ENCODE peak calls at places on chromosomes 4 and X, in six cellular contexts. One of them, this sample, is unnamed.
A peak's percentile ranks its signal among the peaks of the same experiment; 100 is the strongest.

GRCh38 chrX:108361316-108361715 is 76.9 kb downstream of the COL4A6 start:
- DNase-seq in fibroblast of lung: no peak
- DNase-seq in GM06990: no peak
- DNase-seq in GM12865: no peak
- DNase-seq in uterus: no peak
- DNase-seq in bronchial epithelial cell: no peak
- DNase-seq in this sample: no peak

GRCh38 chrX:68196939-68197791 is 236.1 kb downstream of the OPHN1 start:
- DNase-seq in bronchial epithelial cell: peak; percentile 50
- DNase-seq in uterus: peak; percentile 13
- DNase-seq in GM12865: peak; percentile 37
- DNase-seq in fibroblast of lung: peak; percentile 50
- DNase-seq in GM06990: no peak
- DNase-seq in this sample: peak; percentile 8

GRCh38 chrX:20374866-20375530 is 108.3 kb upstream of the RPS6KA3 start:
- DNase-seq in fibroblast of lung: no peak
- DNase-seq in GM06990: no peak
- DNase-seq in uterus: no peak
- DNase-seq in bronchial epithelial cell: peak; percentile 54
- DNase-seq in GM12865: peak; percentile 3
- DNase-seq in this sample: no peak

GRCh38 chr4:52889778-52890400 is 27.8 kb downstream of the RASL11B start:
- DNase-seq in GM06990: no peak
- DNase-seq in GM12865: no peak
- DNase-seq in uterus: no peak
- DNase-seq in bronchial epithelial cell: peak; percentile 67
- DNase-seq in fibroblast of lung: no peak
- DNase-seq in this sample: no peak

GRCh38 chr4:128709268-128709667 is 100.2 kb upstream of the JADE1 start:
- DNase-seq in GM06990: no peak
- DNase-seq in GM12865: peak; percentile 8
- DNase-seq in bronchial epithelial cell: peak; percentile 12
- DNase-seq in fibroblast of lung: no peak
- DNase-seq in uterus: no peak
- DNase-seq in this sample: no peak

GRCh38 chrX:119015407-119016242 is 41.2 kb downstream of the LONRF3 start:
- DNase-seq in fibroblast of lung: peak; percentile 70
- DNase-seq in bronchial epithelial cell: peak; percentile 90
- DNase-seq in uterus: peak; percentile 43
- DNase-seq in GM12865: peak; percentile 57
- DNase-seq in GM06990: peak; percentile 51
- DNase-seq in this sample: peak; percentile 16

GRCh38 chrX:119734897-119735339 is 23.5 kb upstream of the SOWAHD start:
- DNase-seq in fibroblast of lung: peak; percentile 6
- DNase-seq in bronchial epithelial cell: no peak
- DNase-seq in GM06990: no peak
- DNase-seq in uterus: no peak
- DNase-seq in GM12865: no peak
- DNase-seq in this sample: no peak

GRCh38 chr4:156894234-156894633 is 77.4 kb downstream of the PDGFC start:
- DNase-seq in bronchial epithelial cell: peak; percentile 59
- DNase-seq in fibroblast of lung: no peak
- DNase-seq in GM06990: no peak
- DNase-seq in GM12865: no peak
- DNase-seq in uterus: no peak
- DNase-seq in this sample: no peak

GRCh38 chr4:142408003-142408441 is 438.1 kb downstream of the INPP4B start:
- DNase-seq in fibroblast of lung: peak; percentile 36
- DNase-seq in bronchial epithelial cell: peak; percentile 99
- DNase-seq in GM12865: no peak
- DNase-seq in uterus: no peak
- DNase-seq in GM06990: no peak
- DNase-seq in this sample: no peak

GRCh38 chrX:42708222-42708621 is 69.7 kb downstream of the PPP1R2C start:
- DNase-seq in GM06990: no peak
- DNase-seq in fibroblast of lung: peak; percentile 17
- DNase-seq in GM12865: no peak
- DNase-seq in uterus: no peak
- DNase-seq in bronchial epithelial cell: no peak
- DNase-seq in this sample: no peak

GRCh38 chr4:7714738-7715137 is 224.9 kb downstream of the AFAP1 start:
- DNase-seq in uterus: no peak
- DNase-seq in GM06990: no peak
- DNase-seq in bronchial epithelial cell: no peak
- DNase-seq in GM12865: no peak
- DNase-seq in fibroblast of lung: no peak
- DNase-seq in this sample: no peak

GRCh38 chrX:33149085-33149484 is 62.3 kb downstream of the DMD start:
- DNase-seq in GM06990: no peak
- DNase-seq in fibroblast of lung: no peak
- DNase-seq in bronchial epithelial cell: no peak
- DNase-seq in uterus: no peak
- DNase-seq in GM12865: no peak
- DNase-seq in this sample: no peak

GRCh38 chr4:8736083-8736825 is 135.4 kb downstream of the HMX1 start:
- DNase-seq in bronchial epithelial cell: no peak
- DNase-seq in uterus: no peak
- DNase-seq in GM06990: no peak
- DNase-seq in fibroblast of lung: no peak
- DNase-seq in GM12865: peak; percentile 18
- DNase-seq in this sample: no peak

GRCh38 chr4:81032174-81032551 is 1.7 kb downstream of the BMP3 start:
- DNase-seq in GM12865: no peak
- DNase-seq in fibroblast of lung: no peak
- DNase-seq in uterus: no peak
- DNase-seq in GM06990: no peak
- DNase-seq in bronchial epithelial cell: no peak
- DNase-seq in this sample: no peak

GRCh38 chrX:10833299-10834169 is 213.1 kb upstream of the MID1 start:
- DNase-seq in uterus: peak; percentile 24
- DNase-seq in bronchial epithelial cell: peak; percentile 73
- DNase-seq in GM12865: no peak
- DNase-seq in fibroblast of lung: no peak
- DNase-seq in GM06990: no peak
- DNase-seq in this sample: no peak

GRCh38 chr4:139886798-139887197 is 221.2 kb downstream of the MGST2 start:
- DNase-seq in uterus: no peak
- DNase-seq in fibroblast of lung: no peak
- DNase-seq in GM12865: no peak
- DNase-seq in bronchial epithelial cell: no peak
- DNase-seq in GM06990: no peak
- DNase-seq in this sample: no peak

GRCh38 chrX:57772637-57773036 is 92.6 kb upstream of the NLRP2B start:
- DNase-seq in bronchial epithelial cell: no peak
- DNase-seq in GM12865: no peak
- DNase-seq in uterus: no peak
- DNase-seq in fibroblast of lung: no peak
- DNase-seq in GM06990: no peak
- DNase-seq in this sample: no peak

DNA sequence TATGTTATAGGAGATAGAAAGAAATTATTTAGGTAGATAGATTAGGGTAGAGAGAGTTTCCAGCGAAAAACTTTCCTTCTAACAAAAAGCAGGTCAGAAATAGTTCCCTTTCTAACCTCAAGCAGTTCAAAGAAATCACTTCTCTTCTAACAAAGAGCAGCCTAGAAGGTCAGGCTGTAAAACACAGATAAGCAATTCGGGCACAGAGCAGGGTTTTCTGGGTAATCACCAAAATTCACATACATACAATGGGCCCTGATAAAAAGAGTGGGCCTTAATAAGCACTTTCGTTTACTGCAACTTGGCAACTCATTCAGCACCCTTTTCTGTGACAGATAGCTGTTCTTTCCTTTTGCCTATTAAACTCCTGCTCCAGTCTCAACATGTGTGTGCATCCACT is 13.4 kb upstream of the NAF1 start:
- DNase-seq in uterus: no peak
- DNase-seq in GM06990: no peak
- DNase-seq in fibroblast of lung: no peak
- DNase-seq in bronchial epithelial cell: peak; percentile 5
- DNase-seq in GM12865: no peak
- DNase-seq in this sample: no peak
- TF ChIP-seq CTCF in uterus: no peak
- TF ChIP-seq CTCF in GM06990: no peak
- TF ChIP-seq CTCF in fibroblast of lung: no peak
- TF ChIP-seq CTCF in bronchial epithelial cell: no peak
- TF ChIP-seq CTCF in GM12865: no peak
- TF ChIP-seq CTCF in this sample: no peak

GRCh38 chr4:39043058-39043696 is 11.0 kb upstream of the TMEM156 start:
- DNase-seq in bronchial epithelial cell: peak; percentile 71
- DNase-seq in uterus: no peak
- DNase-seq in GM06990: no peak
- DNase-seq in fibroblast of lung: no peak
- DNase-seq in GM12865: no peak
- DNase-seq in this sample: no peak
- H3K4me3 ChIP-seq in bronchial epithelial cell: no peak overlapping the region
- H3K4me3 ChIP-seq in uterus: no peak overlapping the region
- H3K4me3 ChIP-seq in GM06990: peak overlapping the region; percentile 79
- H3K4me3 ChIP-seq in fibroblast of lung: no peak overlapping the region
- H3K4me3 ChIP-seq in GM12865: peak overlapping the region; percentile 88
- H3K4me3 ChIP-seq in this sample: peak overlapping the region; percentile 78

GRCh38 chr4:165112258-165113156 is at the start of gene TMEM192:
- DNase-seq in fibroblast of lung: peak; percentile 90
- DNase-seq in bronchial epithelial cell: peak; percentile 79
- DNase-seq in uterus: peak; percentile 94
- DNase-seq in GM12865: peak; percentile 95
- DNase-seq in GM06990: peak; percentile 93
- DNase-seq in this sample: no peak
- TF ChIP-seq CTCF in fibroblast of lung: peak; percentile 8
- TF ChIP-seq CTCF in bronchial epithelial cell: peak; percentile 44
- TF ChIP-seq CTCF in uterus: peak; percentile 19
- TF ChIP-seq CTCF in GM12865: peak; percentile 50
- TF ChIP-seq CTCF in GM06990: peak; percentile 38
- TF ChIP-seq CTCF in this sample: peak; percentile 33

GRCh38 chrX:23333842-23334535 is 660 bp upstream of the PTCHD1 start:
- DNase-seq in GM06990: peak; percentile 3
- DNase-seq in uterus: no peak
- DNase-seq in GM12865: no peak
- DNase-seq in fibroblast of lung: no peak
- DNase-seq in bronchial epithelial cell: no peak
- DNase-seq in this sample: no peak

GRCh38 chrX:23332101-23332887 is 2.4 kb upstream of the PTCHD1 start:
- DNase-seq in fibroblast of lung: peak; percentile 0
- DNase-seq in uterus: no peak
- DNase-seq in GM06990: no peak
- DNase-seq in GM12865: no peak
- DNase-seq in bronchial epithelial cell: no peak
- DNase-seq in this sample: no peak

GRCh38 chrX:23332888-23333821 is 1.5 kb upstream of the PTCHD1 start:
- DNase-seq in GM12865: no peak
- DNase-seq in bronchial epithelial cell: no peak
- DNase-seq in GM06990: peak; percentile 7
- DNase-seq in uterus: no peak
- DNase-seq in fibroblast of lung: no peak
- DNase-seq in this sample: no peak

GRCh38 chrX:23334536-23334870 is at the start of gene PTCHD1:
- DNase-seq in GM06990: no peak
- DNase-seq in fibroblast of lung: no peak
- DNase-seq in GM12865: no peak
- DNase-seq in bronchial epithelial cell: no peak
- DNase-seq in uterus: no peak
- DNase-seq in this sample: no peak

DNA sequence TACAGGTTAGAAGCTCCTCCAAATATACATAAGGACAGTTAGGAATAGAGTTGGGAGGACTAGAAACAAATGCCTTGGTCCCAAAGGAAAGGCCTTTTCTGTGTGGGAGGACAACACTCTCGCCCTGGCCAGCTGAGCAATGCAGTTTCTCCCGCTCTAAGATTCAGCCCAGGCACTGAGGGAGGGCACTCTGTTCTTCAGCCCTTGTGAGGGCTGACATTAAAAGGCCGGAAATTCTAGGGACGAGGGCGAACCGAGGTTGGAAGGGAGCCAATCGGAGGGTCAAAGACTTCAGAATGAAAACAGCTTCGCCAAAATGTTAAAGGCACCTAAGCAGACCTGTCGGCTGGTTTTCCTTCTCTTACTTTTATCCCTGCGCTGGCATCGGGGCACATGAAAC is 2.9 kb upstream of the PTCHD1 start:
- DNase-seq in GM06990: no peak
- DNase-seq in fibroblast of lung: no peak
- DNase-seq in uterus: no peak
- DNase-seq in bronchial epithelial cell: no peak
- DNase-seq in GM12865: no peak
- DNase-seq in this sample: no peak
- H3K4me3 ChIP-seq in GM06990: no peak overlapping the region
- H3K4me3 ChIP-seq in fibroblast of lung: no peak overlapping the region
- H3K4me3 ChIP-seq in uterus: no peak overlapping the region
- H3K4me3 ChIP-seq in bronchial epithelial cell: no peak overlapping the region
- H3K4me3 ChIP-seq in GM12865: no peak overlapping the region
- H3K4me3 ChIP-seq in this sample: no peak overlapping the region

DNA sequence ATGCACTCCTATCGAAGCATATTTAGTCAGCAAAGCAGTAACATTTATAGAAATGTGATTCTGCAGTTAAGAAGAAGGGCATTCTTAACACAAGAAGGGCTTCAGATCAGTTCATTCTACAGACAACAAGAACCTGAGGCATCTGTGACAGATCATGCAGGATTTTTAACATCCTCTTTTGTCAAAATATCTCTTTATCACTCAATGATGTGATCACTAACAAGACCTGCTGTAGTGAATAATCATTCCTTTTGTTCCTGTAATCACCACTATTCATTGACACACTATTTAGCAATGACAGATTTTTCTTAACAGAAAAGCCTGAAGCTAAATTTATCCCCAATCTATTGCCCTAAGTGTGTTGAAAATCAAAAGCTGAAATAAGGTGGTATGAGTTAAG is 47.8 kb upstream of the ARHGAP24 start:
- DNase-seq in fibroblast of lung: no peak
- DNase-seq in GM12865: no peak
- DNase-seq in uterus: no peak
- DNase-seq in bronchial epithelial cell: no peak
- DNase-seq in GM06990: no peak
- DNase-seq in this sample: no peak
- TF ChIP-seq CTCF in fibroblast of lung: no peak
- TF ChIP-seq CTCF in GM12865: no peak
- TF ChIP-seq CTCF in uterus: no peak
- TF ChIP-seq CTCF in bronchial epithelial cell: no peak
- TF ChIP-seq CTCF in GM06990: no peak
- TF ChIP-seq CTCF in this sample: no peak